ENCODE peak calls at places on chromosomes 4 and X, in nine cellular contexts. One of them, this sample, is unnamed.

GRCh38 chrX:54301516-54301915 is 56.3 kb downstream of the WNK3 start:
- DNase-seq in WERI-Rb-1: no peak
- DNase-seq in stomach: no peak
- DNase-seq in cardiac muscle cell: no peak
- DNase-seq in breast epithelium: no peak
- DNase-seq in left lung: no peak
- DNase-seq in HepG2: no peak
- DNase-seq in tibial artery: no peak
- DNase-seq in spleen: no peak
- DNase-seq in this sample: no peak

GRCh38 chrX:2732649-2733048 is 19.2 kb upstream of the XG start:
- DNase-seq in WERI-Rb-1: no peak
- DNase-seq in HepG2: no peak
- DNase-seq in cardiac muscle cell: no peak
- DNase-seq in breast epithelium: no peak
- DNase-seq in stomach: no peak
- DNase-seq in tibial artery: no peak
- DNase-seq in left lung: no peak
- DNase-seq in spleen: no peak
- DNase-seq in this sample: no peak

GRCh38 chr4:126081336-126081735 is 766.6 kb downstream of the FAT4 start:
- DNase-seq in stomach: no peak
- DNase-seq in WERI-Rb-1: no peak
- DNase-seq in tibial artery: no peak
- DNase-seq in spleen: no peak
- DNase-seq in HepG2: no peak
- DNase-seq in left lung: no peak
- DNase-seq in cardiac muscle cell: no peak
- DNase-seq in breast epithelium: no peak
- DNase-seq in this sample: no peak

GRCh38 chrX:12701625-12702024 is 89.6 kb upstream of the PRPS2 start:
- DNase-seq in HepG2: peak; percentile 37
- DNase-seq in breast epithelium: no peak
- DNase-seq in WERI-Rb-1: peak; percentile 54
- DNase-seq in tibial artery: no peak
- DNase-seq in spleen: no peak
- DNase-seq in stomach: peak; percentile 71
- DNase-seq in cardiac muscle cell: peak; percentile 80
- DNase-seq in left lung: no peak
- DNase-seq in this sample: no peak

GRCh38 chrX:47178337-47178736 is 15.3 kb upstream of the UBA1 start:
- DNase-seq in HepG2: no peak
- DNase-seq in tibial artery: no peak
- DNase-seq in spleen: peak; percentile 47
- DNase-seq in WERI-Rb-1: no peak
- DNase-seq in cardiac muscle cell: no peak
- DNase-seq in breast epithelium: no peak
- DNase-seq in stomach: no peak
- DNase-seq in left lung: no peak
- DNase-seq in this sample: no peak

GRCh38 chr4:4860381-4860802 is 927 bp downstream of the MSX1 start:
- DNase-seq in tibial artery: no peak
- DNase-seq in spleen: no peak
- DNase-seq in cardiac muscle cell: no peak
- DNase-seq in left lung: no peak
- DNase-seq in WERI-Rb-1: no peak
- DNase-seq in HepG2: peak; percentile 24
- DNase-seq in stomach: no peak
- DNase-seq in breast epithelium: no peak
- DNase-seq in this sample: no peak

GRCh38 chr4:69092190-69092589 is 4.1 kb upstream of the UGT2B7 start:
- DNase-seq in HepG2: no peak
- DNase-seq in tibial artery: no peak
- DNase-seq in left lung: no peak
- DNase-seq in spleen: no peak
- DNase-seq in breast epithelium: no peak
- DNase-seq in cardiac muscle cell: no peak
- DNase-seq in WERI-Rb-1: no peak
- DNase-seq in stomach: no peak
- DNase-seq in this sample: no peak

GRCh38 chr4:1684756-1685603 is 867 bp upstream of the FAM53A start:
- DNase-seq in left lung: no peak
- DNase-seq in tibial artery: no peak
- DNase-seq in spleen: peak; percentile 84
- DNase-seq in WERI-Rb-1: no peak
- DNase-seq in breast epithelium: no peak
- DNase-seq in HepG2: no peak
- DNase-seq in cardiac muscle cell: no peak
- DNase-seq in stomach: no peak
- DNase-seq in this sample: no peak

GRCh38 chr4:185421366-185422124 is 4.2 kb downstream of the UFSP2 start:
- DNase-seq in tibial artery: no peak
- DNase-seq in WERI-Rb-1: no peak
- DNase-seq in left lung: no peak
- DNase-seq in cardiac muscle cell: no peak
- DNase-seq in spleen: no peak
- DNase-seq in stomach: no peak
- DNase-seq in HepG2: no peak
- DNase-seq in breast epithelium: no peak
- DNase-seq in this sample: no peak

GRCh38 chrX:23887448-23887847 is 20.3 kb downstream of the APOO start:
- DNase-seq in WERI-Rb-1: no peak
- DNase-seq in tibial artery: no peak
- DNase-seq in HepG2: no peak
- DNase-seq in cardiac muscle cell: no peak
- DNase-seq in left lung: no peak
- DNase-seq in spleen: no peak
- DNase-seq in breast epithelium: no peak
- DNase-seq in stomach: peak; percentile 45
- DNase-seq in this sample: no peak

GRCh38 chrX:63652086-63652775 is 132.8 kb downstream of the ARHGEF9 start:
- DNase-seq in tibial artery: no peak
- DNase-seq in HepG2: no peak
- DNase-seq in spleen: no peak
- DNase-seq in WERI-Rb-1: no peak
- DNase-seq in breast epithelium: no peak
- DNase-seq in cardiac muscle cell: no peak
- DNase-seq in left lung: no peak
- DNase-seq in stomach: no peak
- DNase-seq in this sample: no peak

GRCh38 chrX:52574416-52575275 is 57.8 kb upstream of the XAGE1B start:
- DNase-seq in spleen: no peak
- DNase-seq in breast epithelium: peak; percentile 20
- DNase-seq in HepG2: peak; percentile 39
- DNase-seq in WERI-Rb-1: peak; percentile 23
- DNase-seq in cardiac muscle cell: peak; percentile 62
- DNase-seq in stomach: no peak
- DNase-seq in left lung: no peak
- DNase-seq in tibial artery: no peak
- DNase-seq in this sample: no peak

GRCh38 chr4:166087569-166087968 is 214.5 kb downstream of the TLL1 start:
- DNase-seq in tibial artery: no peak
- DNase-seq in stomach: no peak
- DNase-seq in left lung: peak; percentile 16
- DNase-seq in WERI-Rb-1: no peak
- DNase-seq in spleen: no peak
- DNase-seq in HepG2: no peak
- DNase-seq in cardiac muscle cell: no peak
- DNase-seq in breast epithelium: no peak
- DNase-seq in this sample: no peak

GRCh38 chr4:166092797-166093196 is 219.8 kb downstream of the TLL1 start:
- DNase-seq in breast epithelium: no peak
- DNase-seq in stomach: no peak
- DNase-seq in tibial artery: no peak
- DNase-seq in cardiac muscle cell: no peak
- DNase-seq in spleen: no peak
- DNase-seq in HepG2: no peak
- DNase-seq in left lung: no peak
- DNase-seq in WERI-Rb-1: no peak
- DNase-seq in this sample: no peak

GRCh38 chr4:166088576-166088975 is 215.5 kb downstream of the TLL1 start:
- DNase-seq in stomach: no peak
- DNase-seq in breast epithelium: no peak
- DNase-seq in left lung: peak; percentile 3
- DNase-seq in cardiac muscle cell: no peak
- DNase-seq in tibial artery: no peak
- DNase-seq in WERI-Rb-1: no peak
- DNase-seq in HepG2: no peak
- DNase-seq in spleen: no peak
- DNase-seq in this sample: no peak

GRCh38 chr4:166091146-166091545 is 218.1 kb downstream of the TLL1 start:
- DNase-seq in tibial artery: no peak
- DNase-seq in breast epithelium: no peak
- DNase-seq in HepG2: no peak
- DNase-seq in WERI-Rb-1: no peak
- DNase-seq in left lung: no peak
- DNase-seq in spleen: no peak
- DNase-seq in cardiac muscle cell: no peak
- DNase-seq in stomach: no peak
- DNase-seq in this sample: no peak

GRCh38 chr4:166091914-166092510 is 219.0 kb downstream of the TLL1 start:
- DNase-seq in breast epithelium: no peak
- DNase-seq in left lung: no peak
- DNase-seq in cardiac muscle cell: peak; percentile 58
- DNase-seq in tibial artery: no peak
- DNase-seq in WERI-Rb-1: no peak
- DNase-seq in stomach: no peak
- DNase-seq in spleen: no peak
- DNase-seq in HepG2: peak; percentile 28
- DNase-seq in this sample: no peak
- H3K27ac ChIP-seq in breast epithelium: no peak overlapping the region
- H3K27ac ChIP-seq in left lung: no peak overlapping the region
- H3K27ac ChIP-seq in cardiac muscle cell: no peak overlapping the region
- H3K27ac ChIP-seq in tibial artery: no peak overlapping the region
- H3K27ac ChIP-seq in WERI-Rb-1: no peak overlapping the region
- H3K27ac ChIP-seq in stomach: no peak overlapping the region
- H3K27ac ChIP-seq in spleen: no peak overlapping the region
- H3K27ac ChIP-seq in HepG2: no peak overlapping the region
- H3K27ac ChIP-seq in this sample: no peak overlapping the region

GRCh38 chrX:1323315-1323714 is 13.3 kb upstream of the IL3RA start:
- DNase-seq in WERI-Rb-1: peak; percentile 80
- DNase-seq in breast epithelium: no peak
- DNase-seq in stomach: peak; percentile 32
- DNase-seq in spleen: peak; percentile 80
- DNase-seq in HepG2: peak; percentile 51
- DNase-seq in left lung: peak; percentile 76
- DNase-seq in tibial artery: no peak
- DNase-seq in cardiac muscle cell: peak; percentile 49
- DNase-seq in this sample: peak; percentile 32
- H3K9me3 ChIP-seq in WERI-Rb-1: no peaks in the 10 kb centered on the region
- H3K9me3 ChIP-seq in breast epithelium: no peaks in the 10 kb centered on the region
- H3K9me3 ChIP-seq in stomach: no peaks in the 10 kb centered on the region
- H3K9me3 ChIP-seq in spleen: no peaks in the 10 kb centered on the region
- H3K9me3 ChIP-seq in HepG2: no peaks in the 10 kb centered on the region
- H3K9me3 ChIP-seq in left lung: no peaks in the 10 kb centered on the region
- H3K9me3 ChIP-seq in tibial artery: no peaks in the 10 kb centered on the region
- H3K9me3 ChIP-seq in cardiac muscle cell: no peaks in the 10 kb centered on the region
- H3K9me3 ChIP-seq in this sample: no peaks in the 10 kb centered on the region

GRCh38 chr4:73142995-73143547 is 73.6 kb upstream of the COX18 start:
- DNase-seq in WERI-Rb-1: no peak
- DNase-seq in cardiac muscle cell: no peak
- DNase-seq in stomach: no peak
- DNase-seq in breast epithelium: no peak
- DNase-seq in tibial artery: no peak
- DNase-seq in left lung: no peak
- DNase-seq in HepG2: no peak
- DNase-seq in spleen: no peak
- DNase-seq in this sample: no peak
- TF ChIP-seq CTCF in WERI-Rb-1: no peak
- TF ChIP-seq CTCF in cardiac muscle cell: peak; percentile 27
- TF ChIP-seq CTCF in stomach: no peak
- TF ChIP-seq CTCF in breast epithelium: no peak
- TF ChIP-seq CTCF in tibial artery: no peak
- TF ChIP-seq CTCF in left lung: no peak
- TF ChIP-seq CTCF in HepG2: no peak
- TF ChIP-seq CTCF in spleen: no peak
- TF ChIP-seq CTCF in this sample: peak; percentile 37

GRCh38 chr4:81457345-81457744 is 14.4 kb downstream of the RASGEF1B start:
- DNase-seq in tibial artery: no peak
- DNase-seq in HepG2: no peak
- DNase-seq in cardiac muscle cell: no peak
- DNase-seq in WERI-Rb-1: no peak
- DNase-seq in stomach: no peak
- DNase-seq in spleen: no peak
- DNase-seq in breast epithelium: no peak
- DNase-seq in left lung: no peak
- DNase-seq in this sample: no peak
- H3K27ac ChIP-seq in tibial artery: no peak overlapping the region
- H3K27ac ChIP-seq in HepG2: no peak overlapping the region
- H3K27ac ChIP-seq in cardiac muscle cell: no peak overlapping the region
- H3K27ac ChIP-seq in WERI-Rb-1: no peak overlapping the region
- H3K27ac ChIP-seq in stomach: no peak overlapping the region
- H3K27ac ChIP-seq in spleen: no peak overlapping the region
- H3K27ac ChIP-seq in breast epithelium: no peak overlapping the region
- H3K27ac ChIP-seq in left lung: no peak overlapping the region
- H3K27ac ChIP-seq in this sample: no peak overlapping the region

DNA sequence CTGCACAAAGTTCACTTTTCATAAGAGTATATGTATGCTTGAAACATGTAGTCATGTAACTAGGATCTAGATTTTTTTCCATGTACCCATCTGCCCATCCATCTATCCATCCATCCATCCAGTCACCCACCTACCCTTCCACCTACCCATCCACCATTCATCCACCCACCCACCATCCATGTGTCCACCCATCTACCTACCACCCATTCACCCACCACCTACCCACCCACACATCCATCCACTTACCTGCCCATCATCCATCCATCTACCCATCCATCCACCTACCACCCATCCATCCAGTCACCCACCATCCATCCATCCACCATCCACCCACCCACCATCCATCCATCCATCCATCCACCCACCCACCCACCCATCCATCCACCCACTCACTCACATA is 121.8 kb upstream of the PSAPL1 start:
- DNase-seq in stomach: no peak
- DNase-seq in left lung: no peak
- DNase-seq in HepG2: no peak
- DNase-seq in tibial artery: no peak
- DNase-seq in WERI-Rb-1: no peak
- DNase-seq in cardiac muscle cell: no peak
- DNase-seq in spleen: no peak
- DNase-seq in breast epithelium: no peak
- DNase-seq in this sample: no peak
- H3K9me3 ChIP-seq in stomach: peaks cover 41% of the 10 kb centered on the region
- H3K9me3 ChIP-seq in left lung: peaks cover 38% of the 10 kb centered on the region
- H3K9me3 ChIP-seq in HepG2: peaks cover 43% of the 10 kb centered on the region
- H3K9me3 ChIP-seq in tibial artery: peaks cover 24% of the 10 kb centered on the region
- H3K9me3 ChIP-seq in WERI-Rb-1: peaks cover 14% of the 10 kb centered on the region
- H3K9me3 ChIP-seq in cardiac muscle cell: no peaks in the 10 kb centered on the region
- H3K9me3 ChIP-seq in spleen: peaks cover 38% of the 10 kb centered on the region
- H3K9me3 ChIP-seq in breast epithelium: peaks cover 22% of the 10 kb centered on the region
- H3K9me3 ChIP-seq in this sample: peaks cover 18% of the 10 kb centered on the region